ENCODE peak calls at places on chromosomes 12 and 14, in seven cellular contexts. F, I, N, Q, R, V and D are unnamed samples.

GRCh38 chr12:104742551-104742961 is 215.5 kb downstream of the SLC41A2 start:
- DNase-seq in F (no peak), I (no peak), N (no peak), Q (no peak), R (no peak), V (peak), D (no peak)

GRCh38 chr12:106080786-106081185 is 58.0 kb downstream of the NUAK1 start:
- DNase-seq in F (no peak), I (no peak), N (no peak), Q (no peak), R (no peak), V (no peak), D (peak)

GRCh38 chr12:130715150-130715995 is 726 bp downstream of the RIMBP2 start:
- DNase-seq in F (no peak), I (no peak), N (no peak), Q (no peak), R (no peak), V (peak), D (no peak)

GRCh38 chr12:119013023-119013422 is 31.7 kb downstream of the SRRM4 start:
- DNase-seq in F (no peak), I (no peak), N (no peak), Q (no peak), R (no peak), V (no peak), D (no peak)

GRCh38 chr14:92645841-92646478 is 102.5 kb downstream of the LGMN start:
- DNase-seq in F (no peak), I (no peak), N (no peak), Q (no peak), R (peak), V (no peak), D (peak)

GRCh38 chr14:37985826-37986470 is 221.8 kb upstream of the SSTR1 start:
- DNase-seq in F (no peak), I (peak), N (no peak), Q (no peak), R (peak), V (peak), D (peak)

GRCh38 chr14:26218858-26219257 is 379.0 kb downstream of the NOVA1 start:
- DNase-seq in F (no peak), I (no peak), N (no peak), Q (no peak), R (no peak), V (no peak), D (no peak)

GRCh38 chr12:93813972-93814821 is 137.0 kb downstream of the CRADD start:
- DNase-seq in F (peak), I (no peak), N (peak), Q (peak), R (peak), V (no peak), D (peak)

GRCh38 chr12:12010277-12011031 is 60.3 kb upstream of the BCL2L14 start:
- DNase-seq in F (no peak), I (peak), N (no peak), Q (peak), R (peak), V (no peak), D (peak)

GRCh38 chr14:69376439-69376838 is 21.7 kb downstream of the ERH start:
- DNase-seq in F (no peak), I (no peak), N (no peak), Q (no peak), R (peak), V (no peak), D (peak)

GRCh38 chr12:113468365-113469223 is 3.1 kb downstream of the LHX5 start:
- DNase-seq in F (no peak), I (no peak), N (no peak), Q (no peak), R (no peak), V (peak), D (no peak)

GRCh38 chr12:108752387-108752786 is 21.1 kb upstream of the CORO1C start:
- DNase-seq in F (no peak), I (no peak), N (no peak), Q (no peak), R (no peak), V (no peak), D (no peak)

GRCh38 chr12:1429980-1430379 is 164.4 kb downstream of the FBXL14 start:
- DNase-seq in F (peak), I (no peak), N (no peak), Q (no peak), R (peak), V (no peak), D (peak)

GRCh38 chr12:1044697-1045096 is 53.7 kb downstream of the ERC1 start:
- DNase-seq in F (no peak), I (no peak), N (no peak), Q (no peak), R (peak), V (no peak), D (peak)

GRCh38 chr12:2250797-2251196 is 198.0 kb downstream of the CACNA1C start:
- DNase-seq in F (no peak), I (no peak), N (no peak), Q (no peak), R (peak), V (no peak), D (peak)

GRCh38 chr12:95169368-95169767 is 47.9 kb downstream of the FGD6 start:
- DNase-seq in F (no peak), I (no peak), N (no peak), Q (no peak), R (peak), V (peak), D (peak)

GRCh38 chr12:95959107-95959506 is 16.0 kb downstream of the AMDHD1 start:
- DNase-seq in F (no peak), I (peak), N (no peak), Q (no peak), R (peak), V (peak), D (peak)

GRCh38 chr12:23753627-23754358 is 195.7 kb downstream of the SOX5 start:
- DNase-seq in F (no peak), I (no peak), N (no peak), Q (no peak), R (no peak), V (peak), D (no peak)

GRCh38 chr14:68695871-68696665 is 96.8 kb downstream of the ZFP36L1 start:
- DNase-seq in F (no peak), I (no peak), N (no peak), Q (no peak), R (no peak), V (no peak), D (no peak)

GRCh38 chr14:64891173-64891838 is 11.6 kb upstream of the SPTB start:
- DNase-seq in F (no peak), I (no peak), N (no peak), Q (no peak), R (no peak), V (no peak), D (no peak)

GRCh38 chr14:95275507-95275906 is 44.2 kb downstream of the CLMN start:
- DNase-seq in F (no peak), I (no peak), N (no peak), Q (no peak), R (no peak), V (no peak), D (no peak)

GRCh38 chr14:97977711-97978261 is 1180.6 kb downstream of the VRK1 start:
- DNase-seq in F (peak), I (peak), N (peak), Q (peak), R (peak), V (no peak), D (peak)
- H3K4me3 ChIP-seq in F (peak), I (peak), N (peak), Q (no peak), R (no peak), V (no peak), D (peak)

GRCh38 chr12:89350260-89350659 is 2.0 kb downstream of the DUSP6 start:
- DNase-seq in F (no peak), I (no peak), N (no peak), Q (no peak), R (no peak), V (peak), D (no peak)

GRCh38 chr12:89350661-89351488 is 1.4 kb downstream of the DUSP6 start:
- DNase-seq in F (no peak), I (peak), N (peak), Q (no peak), R (peak), V (peak), D (peak)

GRCh38 chr12:89347325-89347829 is 4.9 kb downstream of the DUSP6 start:
- DNase-seq in F (no peak), I (no peak), N (no peak), Q (no peak), R (no peak), V (no peak), D (no peak)

GRCh38 chr12:89349814-89350213 is 2.5 kb downstream of the DUSP6 start:
- DNase-seq in F (no peak), I (no peak), N (no peak), Q (peak), R (peak), V (peak), D (peak)

DNA sequence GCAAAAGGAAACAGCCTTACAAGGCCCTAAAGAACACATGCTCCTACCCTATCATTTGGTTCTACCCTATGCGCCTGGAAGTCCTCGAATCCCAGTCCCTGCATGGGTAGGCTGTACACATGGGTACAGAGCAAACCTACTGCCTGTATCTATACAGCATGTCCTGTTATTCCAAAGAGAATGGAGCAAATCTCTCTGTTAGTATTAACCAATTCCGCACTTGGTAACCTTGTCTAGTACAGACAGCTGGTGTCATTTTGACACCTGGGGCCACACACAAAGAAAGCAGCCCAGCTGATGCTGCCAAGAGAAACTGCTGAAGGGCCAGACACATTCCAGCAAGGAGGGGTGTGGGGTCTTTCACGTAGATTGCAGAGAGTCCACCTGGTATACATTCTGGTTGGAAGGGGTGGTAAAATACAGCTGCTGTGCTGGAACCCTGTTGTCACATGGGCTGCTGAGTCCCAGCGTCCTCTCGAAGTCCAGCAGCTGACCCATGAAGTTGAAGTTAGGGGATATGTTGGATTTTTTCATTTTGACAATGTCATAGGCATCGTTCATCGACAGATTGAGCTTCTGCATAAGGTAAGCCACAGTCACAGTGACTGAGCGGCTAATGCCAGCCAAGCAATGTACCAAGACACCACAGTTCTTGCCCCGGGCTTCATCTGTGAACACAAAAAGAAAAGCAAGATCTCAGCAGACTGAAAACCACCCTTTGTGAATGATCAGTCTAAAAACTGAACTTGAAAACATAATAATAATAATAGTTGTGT is 3.2 kb downstream of the DUSP6 start:
- DNase-seq in F (no peak), I (no peak), N (no peak), Q (no peak), R (no peak), V (peak), D (no peak)
- H3K4me3 ChIP-seq in F (peak), I (peak), N (peak), Q (peak), R (peak), V (peak), D (peak)

GRCh38 chr12:56725723-56726102 is 614 bp upstream of the NACA start:
- DNase-seq in F (no peak), I (no peak), N (no peak), Q (no peak), R (no peak), V (peak), D (peak)

GRCh38 chr12:56724660-56724988 is 475 bp downstream of the NACA start:
- DNase-seq in F (no peak), I (no peak), N (peak), Q (no peak), R (no peak), V (peak), D (peak)

GRCh38 chr12:56724989-56725722 is at the start of gene NACA:
- DNase-seq in F (peak), I (peak), N (peak), Q (peak), R (peak), V (peak), D (peak)

GRCh38 chr12:56723889-56724659 is 1.0 kb downstream of the NACA start:
- DNase-seq in F (peak), I (peak), N (peak), Q (peak), R (peak), V (peak), D (peak)

GRCh38 chr12:56728139-56728861 is 3.2 kb upstream of the NACA start:
- DNase-seq in F (no peak), I (no peak), N (peak), Q (no peak), R (no peak), V (no peak), D (no peak)
- H3K4me3 ChIP-seq in F (no peak), I (no peak), N (no peak), Q (no peak), R (no peak), V (no peak), D (no peak)

GRCh38 chr14:76715927-76716200 is 45.4 kb upstream of the VASH1 start:
- DNase-seq in F (no peak), I (no peak), N (no peak), Q (peak), R (no peak), V (no peak), D (no peak)
- H3K4me3 ChIP-seq in F (no peak), I (no peak), N (no peak), Q (no peak), R (no peak), V (no peak), D (no peak)

GRCh38 chr12:126847005-126847629 is 1419.9 kb upstream of the TMEM132C start:
- DNase-seq in F (no peak), I (no peak), N (no peak), Q (no peak), R (no peak), V (no peak), D (no peak)
- H3K4me3 ChIP-seq in F (no peak), I (no peak), N (no peak), Q (no peak), R (no peak), V (no peak), D (no peak)